ENCODE peak calls at places on chromosomes 16 and 17, in six cellular contexts. One of them, this sample, is unnamed.

GRCh38 chr17:17729620-17730249 is 48.5 kb downstream of the RAI1 start:
- DNase-seq in progenitor cell of endocrine pancreas: peak; percentile 48
- DNase-seq in Calu3: peak; percentile 69
- DNase-seq in GM10248: peak; percentile 77
- DNase-seq in activated B cell treated with CpG ODN at 0.5 μM for 24 hours: no peak
- DNase-seq in A549: peak; percentile 79
- DNase-seq in this sample: peak; percentile 68

GRCh38 chr17:50271173-50271750 is 3.0 kb upstream of the TMEM92 start:
- DNase-seq in progenitor cell of endocrine pancreas: no peak
- DNase-seq in Calu3: no peak
- DNase-seq in GM10248: no peak
- DNase-seq in activated B cell treated with CpG ODN at 0.5 μM for 24 hours: no peak
- DNase-seq in A549: no peak
- DNase-seq in this sample: no peak

GRCh38 chr17:42456223-42457106 is 2.2 kb upstream of the ATP6V0A1 start:
- DNase-seq in progenitor cell of endocrine pancreas: no peak
- DNase-seq in Calu3: peak; percentile 23
- DNase-seq in GM10248: peak; percentile 48
- DNase-seq in activated B cell treated with CpG ODN at 0.5 μM for 24 hours: no peak
- DNase-seq in A549: no peak
- DNase-seq in this sample: no peak

GRCh38 chr16:14205666-14206065 is 134.5 kb downstream of the MRTFB start:
- DNase-seq in progenitor cell of endocrine pancreas: no peak
- DNase-seq in Calu3: no peak
- DNase-seq in GM10248: peak; percentile 24
- DNase-seq in activated B cell treated with CpG ODN at 0.5 μM for 24 hours: no peak
- DNase-seq in A549: no peak
- DNase-seq in this sample: no peak

GRCh38 chr17:41648411-41649195 is 24.2 kb upstream of the KRT17 start:
- DNase-seq in progenitor cell of endocrine pancreas: peak; percentile 87
- DNase-seq in Calu3: peak; percentile 98
- DNase-seq in GM10248: peak; percentile 89
- DNase-seq in activated B cell treated with CpG ODN at 0.5 μM for 24 hours: peak; percentile 85
- DNase-seq in A549: peak; percentile 93
- DNase-seq in this sample: peak; percentile 81

GRCh38 chr17:62680541-62681052 is 53.1 kb downstream of the MRC2 start:
- DNase-seq in progenitor cell of endocrine pancreas: no peak
- DNase-seq in Calu3: peak; percentile 18
- DNase-seq in GM10248: no peak
- DNase-seq in activated B cell treated with CpG ODN at 0.5 μM for 24 hours: no peak
- DNase-seq in A549: no peak
- DNase-seq in this sample: no peak

GRCh38 chr17:31112001-31112661 is 17.4 kb downstream of the NF1 start:
- DNase-seq in progenitor cell of endocrine pancreas: no peak
- DNase-seq in Calu3: no peak
- DNase-seq in GM10248: no peak
- DNase-seq in activated B cell treated with CpG ODN at 0.5 μM for 24 hours: no peak
- DNase-seq in A549: no peak
- DNase-seq in this sample: no peak

GRCh38 chr16:44655-45054 is 8.8 kb downstream of the POLR3K start:
- DNase-seq in progenitor cell of endocrine pancreas: no peak
- DNase-seq in Calu3: no peak
- DNase-seq in GM10248: no peak
- DNase-seq in activated B cell treated with CpG ODN at 0.5 μM for 24 hours: no peak
- DNase-seq in A549: no peak
- DNase-seq in this sample: no peak

GRCh38 chr16:30837904-30838303 is 50.9 kb upstream of the ZNF629 start:
- DNase-seq in progenitor cell of endocrine pancreas: no peak
- DNase-seq in Calu3: no peak
- DNase-seq in GM10248: no peak
- DNase-seq in activated B cell treated with CpG ODN at 0.5 μM for 24 hours: no peak
- DNase-seq in A549: no peak
- DNase-seq in this sample: no peak

GRCh38 chr17:2058521-2059124 is 3.7 kb downstream of the HIC1 start:
- DNase-seq in progenitor cell of endocrine pancreas: no peak
- DNase-seq in Calu3: peak; percentile 82
- DNase-seq in GM10248: peak; percentile 78
- DNase-seq in activated B cell treated with CpG ODN at 0.5 μM for 24 hours: peak; percentile 74
- DNase-seq in A549: peak; percentile 79
- DNase-seq in this sample: no peak

GRCh38 chr16:17346441-17346773 is 124.4 kb downstream of the XYLT1 start:
- DNase-seq in progenitor cell of endocrine pancreas: no peak
- DNase-seq in Calu3: no peak
- DNase-seq in GM10248: no peak
- DNase-seq in activated B cell treated with CpG ODN at 0.5 μM for 24 hours: no peak
- DNase-seq in A549: no peak
- DNase-seq in this sample: no peak
- TF ChIP-seq CTCF in progenitor cell of endocrine pancreas: no peak
- TF ChIP-seq CTCF in Calu3: no peak
- TF ChIP-seq CTCF in GM10248: no peak
- TF ChIP-seq CTCF in activated B cell treated with CpG ODN at 0.5 μM for 24 hours: no peak
- TF ChIP-seq CTCF in A549: no peak
- TF ChIP-seq CTCF in this sample: no peak

GRCh38 chr16:77657016-77657415 is 65.3 kb upstream of the NUDT7 start:
- DNase-seq in progenitor cell of endocrine pancreas: no peak
- DNase-seq in Calu3: no peak
- DNase-seq in GM10248: no peak
- DNase-seq in activated B cell treated with CpG ODN at 0.5 μM for 24 hours: no peak
- DNase-seq in A549: no peak
- DNase-seq in this sample: no peak
- TF ChIP-seq CTCF in progenitor cell of endocrine pancreas: peak; percentile 7
- TF ChIP-seq CTCF in Calu3: no peak
- TF ChIP-seq CTCF in GM10248: no peak
- TF ChIP-seq CTCF in activated B cell treated with CpG ODN at 0.5 μM for 24 hours: no peak
- TF ChIP-seq CTCF in A549: no peak
- TF ChIP-seq CTCF in this sample: no peak

DNA sequence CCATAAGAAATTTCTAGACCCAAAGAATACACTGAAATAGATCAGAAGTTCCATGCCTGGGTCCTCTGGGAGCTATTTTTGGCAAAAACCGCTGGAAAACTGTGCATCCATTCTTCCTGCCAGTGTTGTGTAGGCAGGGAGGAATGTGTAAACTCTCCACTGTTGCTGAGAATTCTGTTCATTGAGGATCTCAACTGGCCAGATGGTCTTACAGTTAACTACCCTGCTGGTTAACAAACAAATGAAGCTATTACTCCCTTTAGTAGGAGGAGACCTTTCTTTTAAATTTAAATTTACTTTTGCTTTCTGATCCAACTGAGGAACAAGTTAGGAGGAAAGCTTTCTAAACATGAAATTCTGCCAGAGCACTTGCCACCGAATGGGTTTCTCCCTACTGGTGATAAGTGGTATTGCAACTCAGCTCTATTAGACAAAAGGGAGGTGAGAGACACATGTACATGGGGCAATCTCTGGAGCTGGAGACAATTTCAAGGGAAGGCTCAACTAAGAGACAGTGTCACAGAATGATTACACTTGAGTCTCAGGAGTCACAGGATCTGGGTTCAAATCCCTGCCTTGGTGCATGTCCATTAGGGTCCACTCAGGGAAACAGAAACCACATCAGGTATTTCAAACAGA is 37.6 kb downstream of the SOCS1 start:
- DNase-seq in progenitor cell of endocrine pancreas: no peak
- DNase-seq in Calu3: no peak
- DNase-seq in GM10248: no peak
- DNase-seq in activated B cell treated with CpG ODN at 0.5 μM for 24 hours: no peak
- DNase-seq in A549: no peak
- DNase-seq in this sample: no peak
- TF ChIP-seq CTCF in progenitor cell of endocrine pancreas: peak; percentile 49
- TF ChIP-seq CTCF in Calu3: peak; percentile 64
- TF ChIP-seq CTCF in GM10248: no peak
- TF ChIP-seq CTCF in activated B cell treated with CpG ODN at 0.5 μM for 24 hours: no peak
- TF ChIP-seq CTCF in A549: peak; percentile 6
- TF ChIP-seq CTCF in this sample: no peak

GRCh38 chr16:87620201-87620495 is 17.8 kb downstream of the JPH3 start:
- DNase-seq in progenitor cell of endocrine pancreas: no peak
- DNase-seq in Calu3: no peak
- DNase-seq in GM10248: no peak
- DNase-seq in activated B cell treated with CpG ODN at 0.5 μM for 24 hours: no peak
- DNase-seq in A549: no peak
- DNase-seq in this sample: no peak
- TF ChIP-seq CTCF in progenitor cell of endocrine pancreas: no peak
- TF ChIP-seq CTCF in Calu3: no peak
- TF ChIP-seq CTCF in GM10248: no peak
- TF ChIP-seq CTCF in activated B cell treated with CpG ODN at 0.5 μM for 24 hours: no peak
- TF ChIP-seq CTCF in A549: no peak
- TF ChIP-seq CTCF in this sample: no peak

This sample was measured in D721Med.